ENCODE peak calls at places on chromosome 7, in nine cellular contexts. M is GM23338, K is lower lobe of right lung, F is thoracic aorta, E is GM23248, I is cardiac muscle cell, W is left ventricle myocardium inferior, R is PC-9, N is psoas muscle. T is an unnamed sample.

GRCh38 chr7:41292457-41292856 is 410.4 kb downstream of the INHBA start:
- DNase-seq in M (no peak), K (no peak), F (no peak), E (peak; percentile 24), I (no peak), W (no peak), R (peak; percentile 25), N (no peak), T (no peak)

GRCh38 chr7:46145412-46145811 is 224.3 kb upstream of the IGFBP3 start:
- DNase-seq in M (peak; percentile 92), K (no peak), F (no peak), E (peak; percentile 98), I (peak; percentile 98), W (no peak), R (peak; percentile 89), N (no peak), T (no peak)

GRCh38 chr7:78194609-78195008 is 396.0 kb downstream of the PHTF2 start:
- DNase-seq in M (no peak), K (no peak), F (no peak), E (no peak), I (peak; percentile 36), W (no peak), R (no peak), N (no peak), T (no peak)

GRCh38 chr7:24978837-24979469 is 1.0 kb downstream of the OSBPL3 start:
- DNase-seq in M (peak; percentile 92), K (peak; percentile 56), F (no peak), E (no peak), I (no peak), W (no peak), R (peak; percentile 47), N (peak; percentile 57), T (peak; percentile 67)

GRCh38 chr7:15007507-15007906 is 105.0 kb upstream of the DGKB start:
- DNase-seq in M (peak; percentile 83), K (no peak), F (no peak), E (no peak), I (peak; percentile 13), W (no peak), R (no peak), N (no peak), T (no peak)

GRCh38 chr7:107007892-107008287 is 36.6 kb upstream of the PRKAR2B start:
- DNase-seq in M (peak; percentile 6), K (no peak), F (no peak), E (no peak), I (no peak), W (no peak), R (no peak), N (no peak), T (no peak)

GRCh38 chr7:106485031-106485551 is 175.9 kb downstream of the CCDC71L start:
- DNase-seq in M (no peak), K (no peak), F (no peak), E (peak; percentile 88), I (peak; percentile 24), W (no peak), R (no peak), N (no peak), T (no peak)

GRCh38 chr7:123237-123636 is 69.1 kb upstream of the FAM20C start:
- DNase-seq in M (no peak), K (no peak), F (no peak), E (no peak), I (no peak), W (no peak), R (no peak), N (no peak), T (no peak)

GRCh38 chr7:27349621-27350020 is 107.0 kb downstream of the EVX1 start:
- DNase-seq in M (no peak), K (no peak), F (no peak), E (no peak), I (no peak), W (no peak), R (no peak), N (no peak), T (no peak)

GRCh38 chr7:27345164-27345887 is 102.7 kb downstream of the EVX1 start:
- DNase-seq in M (no peak), K (no peak), F (no peak), E (no peak), I (no peak), W (no peak), R (no peak), N (no peak), T (no peak)

GRCh38 chr7:27345964-27346363 is 103.4 kb downstream of the EVX1 start:
- DNase-seq in M (no peak), K (no peak), F (no peak), E (no peak), I (no peak), W (no peak), R (no peak), N (no peak), T (no peak)

GRCh38 chr7:27346531-27347260 is 104.1 kb downstream of the EVX1 start:
- DNase-seq in M (peak; percentile 33), K (no peak), F (no peak), E (peak; percentile 68), I (peak; percentile 80), W (no peak), R (peak; percentile 85), N (no peak), T (peak; percentile 75)

DNA sequence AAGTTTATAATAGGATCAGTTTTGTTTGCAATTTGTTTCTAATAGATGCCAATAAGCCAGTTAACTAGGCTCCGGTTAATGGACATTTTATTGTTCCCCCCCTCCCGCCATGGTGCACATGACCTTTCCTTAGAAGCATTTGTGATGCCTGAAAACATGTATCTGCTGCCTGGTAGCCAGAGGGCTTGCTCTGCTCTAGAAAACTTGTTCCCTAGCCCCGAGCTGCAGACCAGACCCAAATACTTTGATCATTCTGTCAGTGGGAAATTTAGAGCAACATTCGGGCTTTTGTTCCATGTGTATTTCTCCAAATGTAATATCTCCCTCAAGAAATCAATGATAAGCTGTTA is 104.6 kb downstream of the EVX1 start:
- DNase-seq in M (no peak), K (no peak), F (no peak), E (no peak), I (no peak), W (no peak), R (no peak), N (no peak), T (no peak)
- H3K27ac ChIP-seq in M (no peak overlapping the region), K (no peak overlapping the region), F (no peak overlapping the region), E (no peak overlapping the region), I (no peak overlapping the region), W (no peak overlapping the region), R (peak overlapping the region; percentile 70), N (no peak overlapping the region), T (peak overlapping the region; percentile 50)

GRCh38 chr7:36286688-36287087 is 103.0 kb upstream of the ANLN start:
- DNase-seq in M (no peak), K (no peak), F (no peak), E (no peak), I (no peak), W (no peak), R (no peak), N (no peak), T (no peak)

GRCh38 chr7:36283711-36284130 is 105.9 kb upstream of the ANLN start:
- DNase-seq in M (no peak), K (peak; percentile 90), F (no peak), E (no peak), I (no peak), W (peak; percentile 57), R (no peak), N (peak; percentile 84), T (peak; percentile 84)

GRCh38 chr7:36286241-36286640 is 103.4 kb upstream of the ANLN start:
- DNase-seq in M (no peak), K (no peak), F (no peak), E (no peak), I (no peak), W (no peak), R (no peak), N (no peak), T (no peak)

GRCh38 chr7:36284470-36284869 is 105.2 kb upstream of the ANLN start:
- DNase-seq in M (peak; percentile 63), K (no peak), F (no peak), E (no peak), I (no peak), W (no peak), R (no peak), N (no peak), T (peak; percentile 62)

DNA sequence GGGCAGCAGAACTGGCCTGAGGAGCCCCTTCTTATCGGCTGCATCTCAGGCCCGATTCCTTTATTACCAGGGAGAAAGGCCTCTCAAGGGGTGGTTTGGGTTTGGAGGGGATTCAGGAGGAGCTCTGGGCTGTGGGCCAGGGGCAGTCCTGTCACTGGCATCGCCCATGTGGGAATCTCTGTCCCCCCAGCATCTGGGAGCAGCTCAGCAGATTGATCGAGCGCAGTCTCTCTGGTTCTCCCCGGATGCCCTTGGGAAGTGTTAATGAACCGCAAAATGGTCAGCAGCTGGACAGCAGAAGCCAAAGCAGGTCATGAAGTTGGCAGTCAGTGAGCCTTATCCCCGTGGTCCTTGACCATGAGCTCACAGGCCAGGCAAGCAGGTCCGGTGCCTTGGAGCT is 104.4 kb upstream of the ANLN start:
- DNase-seq in M (no peak), K (no peak), F (no peak), E (no peak), I (no peak), W (no peak), R (no peak), N (peak; percentile 65), T (peak; percentile 55)
- H3K4me1 ChIP-seq in M (peaks cover 42% of the 10 kb centered on the region), K (peaks cover 52% of the 10 kb centered on the region), F (peaks cover 41% of the 10 kb centered on the region), E (peaks cover 18% of the 10 kb centered on the region), I (peaks cover 8% of the 10 kb centered on the region), W (peaks cover 65% of the 10 kb centered on the region), R (peaks cover 85% of the 10 kb centered on the region), N (peaks cover 86% of the 10 kb centered on the region), T (peaks cover 32% of the 10 kb centered on the region)

DNA sequence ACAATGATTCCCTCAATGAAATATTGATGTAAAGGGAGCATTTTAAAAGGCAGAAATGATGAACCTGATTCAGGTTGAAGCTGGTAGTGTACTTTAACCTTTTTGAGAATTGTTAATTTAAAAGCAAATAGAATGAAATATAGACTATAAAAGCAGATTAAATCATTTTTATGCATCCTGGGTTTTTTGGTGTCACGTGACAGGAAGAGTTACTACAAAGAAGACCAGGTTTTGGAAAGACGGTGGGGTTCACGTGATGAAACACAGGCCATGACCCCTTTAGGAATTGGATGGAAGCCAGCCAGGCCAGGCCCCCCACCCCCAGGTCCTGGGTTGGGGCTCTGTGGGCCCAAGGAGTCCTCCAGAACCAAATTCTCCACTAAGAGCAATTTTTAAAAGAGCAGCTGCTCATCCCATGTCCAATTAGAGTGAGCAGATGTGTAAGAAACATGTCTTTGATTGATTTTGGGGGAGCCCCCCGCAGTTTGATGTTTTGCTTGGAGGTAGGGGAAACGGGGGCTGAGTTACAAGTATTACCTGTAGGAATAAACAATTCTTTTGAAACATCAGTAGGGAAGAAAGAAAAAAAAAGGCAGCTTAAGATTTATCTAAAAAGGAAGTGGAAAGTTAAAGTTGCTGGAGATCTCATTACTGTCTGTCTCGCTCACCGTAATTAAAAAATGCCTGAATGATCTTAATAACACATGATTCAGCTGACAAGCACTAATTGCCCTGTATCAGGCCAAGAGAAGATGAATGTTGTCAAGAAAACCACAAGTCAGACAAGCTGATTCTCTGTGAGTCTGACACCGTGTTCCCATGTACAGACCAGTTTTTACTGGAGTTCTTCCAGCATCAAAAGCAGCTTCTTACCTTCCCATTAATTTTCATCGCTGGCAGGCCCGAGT is 63.4 kb downstream of the CUX1 start:
- DNase-seq in M (no peak), K (no peak), F (no peak), E (peak; percentile 48), I (peak; percentile 59), W (no peak), R (no peak), N (no peak), T (no peak)
- H3K27ac ChIP-seq in M (peak overlapping the region; percentile 70), K (no peak overlapping the region), F (peak overlapping the region; percentile 79), E (peak overlapping the region; percentile 100), I (peak overlapping the region; percentile 57), W (peak overlapping the region; percentile 83), R (peak overlapping the region; percentile 99), N (peak overlapping the region; percentile 94), T (peak overlapping the region; percentile 82)

DNA sequence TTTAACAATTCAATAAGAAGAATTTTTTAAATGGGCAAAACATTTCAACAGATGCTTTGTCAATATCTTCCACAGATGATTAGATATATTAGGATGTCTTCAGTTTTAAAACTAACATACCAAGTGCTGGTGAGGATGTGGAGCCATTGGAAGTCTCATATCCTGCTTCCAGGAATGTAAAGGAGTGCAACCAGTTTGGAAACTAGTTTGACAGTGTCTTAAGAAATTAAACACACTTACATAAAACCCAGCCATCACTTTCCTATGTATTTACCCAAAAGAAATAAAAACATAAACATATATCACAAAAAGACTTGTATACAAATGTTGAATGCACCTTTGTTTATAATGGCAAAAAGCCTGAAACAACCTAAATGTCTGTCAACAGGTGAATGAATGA is 13.3 kb upstream of the AGK start:
- DNase-seq in M (no peak), K (no peak), F (no peak), E (no peak), I (no peak), W (no peak), R (no peak), N (no peak), T (no peak)
- H3K4me1 ChIP-seq in M (no peaks in the 10 kb centered on the region), K (peaks cover 5% of the 10 kb centered on the region), F (no peaks in the 10 kb centered on the region), E (no peaks in the 10 kb centered on the region), I (peaks cover 9% of the 10 kb centered on the region), W (peaks cover 23% of the 10 kb centered on the region), R (no peaks in the 10 kb centered on the region), N (peaks cover 8% of the 10 kb centered on the region), T (no peaks in the 10 kb centered on the region)

T was measured in sigmoid colon.